ENCODE peak calls at places on chromosomes 2 and 18, in eight cellular contexts. X is tibial nerve, T is stomach, W is Peyer's patch, B is HepG2, P is A549, Y is endothelial cell of umbilical vein, V is ovary. I is an unnamed sample. For H3K9me3, the result is how much of the 10 kb centered on the place peaks cover.

GRCh38 chr2:105765415-105766299 is 20.9 kb downstream of the NCK2 start:
- DNase-seq in X (no peak), T (no peak), W (peak), B (no peak), P (no peak), Y (no peak), V (no peak), I (no peak)

GRCh38 chr2:10009811-10010781 is 33.3 kb upstream of the KLF11 start:
- DNase-seq in X (peak), T (peak), W (peak), B (no peak), P (no peak), Y (no peak), V (peak), I (peak)

GRCh38 chr2:105895995-105896764 is 151.5 kb downstream of the NCK2 start:
- DNase-seq in X (no peak), T (no peak), W (no peak), B (no peak), P (no peak), Y (no peak), V (no peak), I (no peak)

GRCh38 chr2:187545238-187545751 is 8.9 kb downstream of the TFPI start:
- DNase-seq in X (no peak), T (no peak), W (no peak), B (no peak), P (no peak), Y (peak), V (no peak), I (no peak)

GRCh38 chr2:172038604-172039003 is 38.9 kb downstream of the METAP1D start:
- DNase-seq in X (no peak), T (no peak), W (no peak), B (no peak), P (no peak), Y (no peak), V (no peak), I (no peak)

GRCh38 chr2:133532919-133533318 is 35.3 kb downstream of the NCKAP5 start:
- DNase-seq in X (no peak), T (no peak), W (no peak), B (no peak), P (peak), Y (no peak), V (no peak), I (no peak)

GRCh38 chr2:189083088-189083487 is 96.5 kb downstream of the COL5A2 start:
- DNase-seq in X (no peak), T (no peak), W (no peak), B (no peak), P (no peak), Y (no peak), V (no peak), I (no peak)

GRCh38 chr2:153391131-153391530 is 87.4 kb downstream of the RPRM start:
- DNase-seq in X (no peak), T (no peak), W (no peak), B (no peak), P (no peak), Y (no peak), V (no peak), I (no peak)

GRCh38 chr2:220198911-220199310 is 571.5 kb downstream of the SLC4A3 start:
- DNase-seq in X (peak), T (no peak), W (no peak), B (no peak), P (peak), Y (no peak), V (no peak), I (no peak)

GRCh38 chr2:39513641-39514094 is 76.6 kb upstream of the MAP4K3 start:
- DNase-seq in X (peak), T (peak), W (peak), B (peak), P (peak), Y (peak), V (peak), I (peak)

GRCh38 chr2:121554998-121555397 is 24.3 kb downstream of the RNU4ATAC start:
- DNase-seq in X (no peak), T (no peak), W (no peak), B (no peak), P (no peak), Y (no peak), V (no peak), I (no peak)

GRCh38 chr18:54964741-54965140 is 5.5 kb upstream of the CCDC68 start:
- DNase-seq in X (no peak), T (no peak), W (no peak), B (no peak), P (no peak), Y (no peak), V (no peak), I (no peak)

GRCh38 chr2:11144077-11144723 is 11.1 kb upstream of the SLC66A3 start:
- DNase-seq in X (no peak), T (no peak), W (no peak), B (no peak), P (no peak), Y (no peak), V (no peak), I (no peak)

GRCh38 chr2:197113221-197113831 is 186.8 kb upstream of the PGAP1 start:
- DNase-seq in X (no peak), T (no peak), W (no peak), B (peak), P (peak), Y (peak), V (no peak), I (no peak)

GRCh38 chr2:216115224-216115582 is 6.1 kb downstream of the XRCC5 start:
- DNase-seq in X (no peak), T (no peak), W (no peak), B (no peak), P (peak), Y (no peak), V (no peak), I (no peak)

GRCh38 chr2:237601453-237602116 is 11.1 kb upstream of the RAB17 start:
- DNase-seq in X (no peak), T (no peak), W (no peak), B (peak), P (no peak), Y (no peak), V (no peak), I (no peak)

GRCh38 chr18:78730564-78731422 is 248.8 kb upstream of the SALL3 start:
- DNase-seq in X (no peak), T (peak), W (no peak), B (no peak), P (no peak), Y (no peak), V (no peak), I (no peak)

GRCh38 chr18:78734614-78734945 is 245.0 kb upstream of the SALL3 start:
- DNase-seq in X (no peak), T (no peak), W (no peak), B (no peak), P (no peak), Y (no peak), V (no peak), I (no peak)

GRCh38 chr18:78731423-78732032 is 248.1 kb upstream of the SALL3 start:
- DNase-seq in X (no peak), T (peak), W (no peak), B (no peak), P (no peak), Y (no peak), V (no peak), I (no peak)

GRCh38 chr18:78733762-78734613 is 245.6 kb upstream of the SALL3 start:
- DNase-seq in X (no peak), T (peak), W (no peak), B (no peak), P (no peak), Y (no peak), V (no peak), I (no peak)

GRCh38 chr18:78732273-78733210 is 247.1 kb upstream of the SALL3 start:
- DNase-seq in X (no peak), T (peak), W (no peak), B (no peak), P (no peak), Y (no peak), V (no peak), I (no peak)
- H3K9me3 ChIP-seq in X (under half), T (under half), W (under half), B (under half), P (under half), Y (under half), V (under half), I (under half)

DNA sequence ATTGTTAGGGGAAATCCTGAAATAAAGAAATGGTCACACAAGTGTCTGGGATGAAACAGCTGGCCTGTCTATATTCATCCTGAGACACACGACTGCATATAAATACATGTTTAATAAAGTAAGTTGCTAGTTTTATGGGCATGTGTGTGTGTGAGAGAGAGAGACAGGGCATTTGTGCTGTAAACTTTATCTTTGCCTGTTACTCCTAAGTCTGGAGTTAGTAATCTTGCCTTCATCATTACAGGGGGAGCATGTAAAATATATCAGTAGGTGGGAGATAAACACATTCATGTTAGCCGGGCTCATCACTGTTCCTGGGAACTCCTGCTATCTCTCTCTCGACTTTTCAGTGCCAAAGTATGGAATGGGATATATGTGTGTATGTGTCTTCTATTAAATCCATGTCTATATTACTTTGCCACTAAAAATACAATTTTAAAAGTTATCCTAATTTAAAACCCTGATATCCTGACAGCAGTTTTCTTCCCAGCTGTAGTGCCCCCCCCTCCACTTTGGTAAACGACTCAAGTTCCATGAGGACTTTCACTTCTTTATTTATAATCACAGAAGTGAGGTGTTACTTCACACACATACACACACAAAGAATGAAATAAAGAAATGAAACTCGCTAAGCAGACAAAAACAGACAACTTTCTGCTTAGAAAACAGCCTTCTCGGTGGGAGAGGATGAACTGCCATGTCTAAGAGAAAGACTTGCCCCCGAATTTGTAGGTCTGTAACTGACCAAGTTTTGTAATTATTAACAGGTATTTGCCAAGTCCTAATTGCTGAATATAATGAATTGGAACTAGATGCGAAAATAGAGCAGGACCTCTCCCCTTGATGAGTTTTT is 949 bp downstream of the ZEB2 start:
- DNase-seq in X (no peak), T (no peak), W (peak), B (no peak), P (no peak), Y (peak), V (no peak), I (no peak)
- TF ChIP-seq POLR2A in X (peak), T (no peak), W (no peak), B (no peak), P (no peak), Y (no peak), V (no peak), I (peak)

DNA sequence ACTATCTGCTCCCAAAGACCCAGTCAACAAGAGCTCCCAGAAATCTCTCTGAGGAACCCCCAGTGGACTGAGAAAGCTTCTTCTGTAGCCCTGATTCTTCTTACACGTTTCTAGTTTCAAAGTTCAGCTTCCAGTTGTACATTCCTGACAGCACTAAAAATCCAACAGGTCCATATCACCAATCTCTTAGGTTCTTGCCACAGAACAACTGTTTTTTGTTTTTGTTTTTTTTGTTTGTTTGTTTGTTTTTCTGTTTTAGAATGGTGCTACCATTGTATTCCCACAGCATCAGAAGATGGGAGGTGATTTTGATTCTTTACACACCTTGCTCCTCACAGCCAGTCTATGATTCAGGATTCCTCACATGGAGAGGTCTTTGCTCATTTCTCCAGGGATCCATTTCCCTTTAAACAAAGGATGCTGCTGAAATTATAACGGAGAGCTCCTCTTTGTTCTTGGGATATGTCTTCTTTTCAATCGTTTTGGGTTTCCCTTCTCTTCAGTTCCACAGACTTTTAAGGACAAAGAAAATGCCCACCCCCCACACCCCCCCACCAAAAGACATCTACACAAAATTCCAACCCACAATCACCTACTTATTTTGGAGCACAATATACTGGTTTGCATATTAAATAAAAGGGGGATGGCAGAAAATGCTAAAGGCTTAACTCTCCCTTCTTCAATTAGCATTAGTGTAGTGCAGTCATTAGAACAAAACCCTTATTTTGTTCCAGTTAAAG is 56.1 kb upstream of the COBLL1 start:
- DNase-seq in X (no peak), T (no peak), W (no peak), B (peak), P (no peak), Y (no peak), V (no peak), I (no peak)
- H3K4me3 ChIP-seq in X (no peak), T (no peak), W (no peak), B (no peak), P (no peak), Y (no peak), V (no peak), I (no peak)

GRCh38 chr18:78776706-78777105 is 202.9 kb upstream of the SALL3 start:
- DNase-seq in X (no peak), T (peak), W (peak), B (no peak), P (no peak), Y (no peak), V (no peak), I (peak)
- H3K9me3 ChIP-seq in X (under half), T (under half), W (under half), B (under half), P (under half), Y (under half), V (under half), I (under half)

DNA sequence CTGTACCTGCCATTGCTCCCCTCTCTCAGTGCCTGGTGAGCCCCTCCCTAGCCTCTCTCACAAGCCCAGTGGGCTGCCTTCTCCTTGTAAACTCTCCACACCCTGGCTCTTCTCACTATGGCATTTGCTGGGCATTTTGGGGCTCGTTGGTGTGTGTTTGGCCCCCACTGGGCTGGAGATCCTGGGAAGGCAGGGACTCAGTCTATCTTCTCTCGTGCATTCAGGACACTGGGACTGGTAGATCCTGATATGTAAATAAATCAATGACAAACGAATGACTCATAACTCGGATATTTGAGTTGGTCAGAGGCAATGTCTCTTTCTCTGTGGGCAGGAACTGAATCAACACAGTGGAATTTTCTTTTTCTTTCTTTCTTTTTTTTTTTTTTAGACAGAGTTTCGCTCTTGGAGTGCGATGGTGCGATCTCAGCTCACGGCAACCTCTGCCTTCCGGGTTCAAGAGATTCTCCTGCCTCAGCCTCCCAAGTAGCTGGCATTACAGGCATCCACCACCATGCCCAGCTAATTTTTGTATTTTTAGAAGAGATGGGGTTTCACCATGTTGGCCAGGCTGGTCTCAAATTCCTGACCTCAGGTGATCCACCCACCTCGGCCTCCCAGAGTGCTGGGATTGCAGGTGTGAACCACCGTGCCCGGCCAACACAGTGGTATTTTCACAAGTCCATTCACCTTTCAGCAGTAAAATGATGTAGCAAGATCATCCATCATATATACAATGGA is 144.6 kb upstream of the SPRED2 start:
- DNase-seq in X (no peak), T (no peak), W (no peak), B (peak), P (peak), Y (peak), V (no peak), I (no peak)
- TF ChIP-seq POLR2A in X (no peak), T (no peak), W (no peak), B (no peak), P (no peak), Y (no peak), V (no peak), I (no peak)

GRCh38 chr18:79405019-79405780 is 9.5 kb downstream of the NFATC1 start:
- DNase-seq in X (no peak), T (no peak), W (no peak), B (no peak), P (no peak), Y (no peak), V (no peak), I (no peak)
- H3K4me3 ChIP-seq in X (no peak), T (no peak), W (no peak), B (no peak), P (no peak), Y (no peak), V (no peak), I (no peak)

DNA sequence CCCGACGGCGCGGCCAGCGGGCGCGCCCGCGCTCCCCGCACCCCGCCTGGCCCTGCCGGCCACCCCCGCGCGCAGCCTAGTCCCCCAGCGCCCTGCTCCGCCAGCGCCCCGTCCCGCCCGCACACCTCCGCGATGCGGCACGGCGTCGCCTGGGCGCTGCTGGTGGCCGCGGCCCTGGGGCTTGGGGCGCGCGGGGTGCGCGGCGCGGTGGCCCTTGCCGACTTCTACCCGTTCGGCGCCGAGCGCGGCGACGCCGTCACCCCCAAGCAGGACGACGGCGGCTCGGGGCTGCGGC is 235 bp downstream of the SNED1 start:
- DNase-seq in X (no peak), T (no peak), W (no peak), B (no peak), P (no peak), Y (no peak), V (no peak), I (no peak)
- H3K9me3 ChIP-seq in X (under half), T (under half), W (under half), B (under half), P (under half), Y (under half), V (under half), I (under half)

GRCh38 chr18:3251963-3252277 is 4.3 kb downstream of the MYL12A start:
- DNase-seq in X (no peak), T (no peak), W (no peak), B (no peak), P (no peak), Y (peak), V (no peak), I (no peak)
- TF ChIP-seq POLR2A in X (no peak), T (no peak), W (no peak), B (no peak), P (no peak), Y (peak), V (no peak), I (no peak)

GRCh38 chr2:14759086-14759485 is 126.6 kb downstream of the LRATD1 start:
- DNase-seq in X (no peak), T (no peak), W (no peak), B (no peak), P (no peak), Y (no peak), V (no peak), I (no peak)

GRCh38 chr2:14760169-14760568 is 127.7 kb downstream of the LRATD1 start:
- DNase-seq in X (no peak), T (no peak), W (no peak), B (no peak), P (no peak), Y (no peak), V (no peak), I (no peak)

GRCh38 chr2:14752294-14752693 is 119.8 kb downstream of the LRATD1 start:
- DNase-seq in X (no peak), T (no peak), W (no peak), B (no peak), P (no peak), Y (no peak), V (no peak), I (no peak)

GRCh38 chr2:14756981-14757657 is 124.6 kb downstream of the LRATD1 start:
- DNase-seq in X (peak), T (no peak), W (no peak), B (no peak), P (no peak), Y (no peak), V (no peak), I (no peak)

DNA sequence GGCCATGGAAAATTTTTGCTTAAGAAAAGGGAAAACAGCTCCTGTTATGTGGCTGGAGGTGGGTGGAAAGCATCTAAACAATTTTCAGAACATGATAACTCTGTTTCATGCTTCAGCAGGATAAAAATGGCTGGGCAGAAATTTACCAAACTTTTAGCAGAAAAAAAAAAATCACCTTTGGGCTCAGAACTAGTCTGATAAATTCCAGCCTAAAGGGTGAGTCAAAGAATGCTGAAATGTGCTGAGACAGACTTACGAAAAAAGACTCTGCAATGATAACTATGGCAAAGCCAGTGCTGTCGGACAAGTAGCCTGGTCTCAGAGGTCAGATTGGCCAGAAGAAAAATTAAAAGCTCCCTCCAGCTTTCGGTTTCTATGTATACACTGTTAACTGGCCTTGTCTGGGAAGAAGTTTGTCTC is 123.6 kb downstream of the LRATD1 start:
- DNase-seq in X (no peak), T (no peak), W (no peak), B (no peak), P (no peak), Y (no peak), V (no peak), I (no peak)
- H3K4me3 ChIP-seq in X (no peak), T (no peak), W (no peak), B (no peak), P (no peak), Y (no peak), V (no peak), I (no peak)

I was measured in transverse colon.